ENCODE peak calls at places on chromosome 18, in five cellular contexts. U, L, C, Q and O are unnamed samples.

GRCh38 chr18:11310476-11311086 is 161.2 kb upstream of the PIEZO2 start:
- DNase-seq in U (no peak), L (peak), C (peak), Q (peak), O (no peak)

GRCh38 chr18:77948571-77948970 is 698.9 kb downstream of the GALR1 start:
- DNase-seq in U (no peak), L (no peak), C (no peak), Q (no peak), O (no peak)

GRCh38 chr18:66724664-66725356 is 120.9 kb upstream of the CDH19 start:
- DNase-seq in U (no peak), L (no peak), C (no peak), Q (no peak), O (no peak)

GRCh38 chr18:46352520-46353250 is 248.5 kb downstream of the HAUS1 start:
- DNase-seq in U (no peak), L (no peak), C (no peak), Q (no peak), O (no peak)

GRCh38 chr18:77071711-77072292 is 60.8 kb downstream of the MBP start:
- DNase-seq in U (peak), L (peak), C (no peak), Q (no peak), O (peak)

GRCh38 chr18:27862056-27862682 is 314.8 kb downstream of the CDH2 start:
- DNase-seq in U (no peak), L (no peak), C (no peak), Q (no peak), O (no peak)

GRCh38 chr18:46567196-46567595 is 89.8 kb downstream of the LOXHD1 start:
- DNase-seq in U (no peak), L (no peak), C (no peak), Q (no peak), O (no peak)

GRCh38 chr18:14974576-14974975 is 226.6 kb downstream of the ANKRD30B start:
- DNase-seq in U (peak), L (no peak), C (no peak), Q (no peak), O (no peak)

GRCh38 chr18:76686737-76687231 is 135.6 kb upstream of the ZNF236 start:
- DNase-seq in U (peak), L (peak), C (peak), Q (peak), O (peak)

GRCh38 chr18:74906189-74906588 is 302.8 kb downstream of the PTGR3 start:
- DNase-seq in U (no peak), L (no peak), C (no peak), Q (no peak), O (no peak)

GRCh38 chr18:7778181-7778580 is 211.1 kb downstream of the PTPRM start:
- DNase-seq in U (no peak), L (peak), C (no peak), Q (no peak), O (peak)

GRCh38 chr18:79366177-79367094 is 29.3 kb upstream of the NFATC1 start:
- DNase-seq in U (no peak), L (peak), C (no peak), Q (no peak), O (no peak)

GRCh38 chr18:59072727-59073421 is 66.8 kb upstream of the SEC11C start:
- DNase-seq in U (no peak), L (no peak), C (no peak), Q (no peak), O (no peak)

GRCh38 chr18:48607049-48607984 is 68.5 kb downstream of the CTIF start:
- DNase-seq in U (peak), L (peak), C (no peak), Q (no peak), O (no peak)

GRCh38 chr18:75362435-75362834 is 65.1 kb downstream of the SMIM21 start:
- DNase-seq in U (no peak), L (no peak), C (no peak), Q (no peak), O (no peak)

GRCh38 chr18:40440088-40440487 is 1514.9 kb upstream of the PIK3C3 start:
- DNase-seq in U (no peak), L (no peak), C (no peak), Q (no peak), O (no peak)

GRCh38 chr18:26549103-26549485 is 741 bp upstream of the KCTD1 start:
- DNase-seq in U (no peak), L (peak), C (no peak), Q (no peak), O (no peak)

GRCh38 chr18:9017170-9017899 is 85.2 kb upstream of the NDUFV2 start:
- DNase-seq in U (peak), L (peak), C (peak), Q (peak), O (peak)

GRCh38 chr18:55419939-55420664 is 167.9 kb downstream of the TCF4 start:
- DNase-seq in U (no peak), L (peak), C (no peak), Q (no peak), O (no peak)

GRCh38 chr18:48219429-48220145 is 189.6 kb downstream of the ZBTB7C start:
- DNase-seq in U (no peak), L (no peak), C (no peak), Q (no peak), O (no peak)

GRCh38 chr18:68215931-68216330 is 499.0 kb downstream of the TMX3 start:
- DNase-seq in U (peak), L (peak), C (no peak), Q (no peak), O (peak)

GRCh38 chr18:136433-136832 is 21.9 kb upstream of the USP14 start:
- DNase-seq in U (no peak), L (no peak), C (no peak), Q (peak), O (no peak)

GRCh38 chr18:56148373-56148772 is 490.0 kb downstream of the TXNL1 start:
- DNase-seq in U (no peak), L (peak), C (no peak), Q (no peak), O (peak)

GRCh38 chr18:55400590-55401274 is 187.3 kb downstream of the TCF4 start:
- DNase-seq in U (no peak), L (peak), C (no peak), Q (no peak), O (no peak)

GRCh38 chr18:50441518-50441917 is 66.7 kb downstream of the SKA1 start:
- DNase-seq in U (no peak), L (no peak), C (no peak), Q (no peak), O (no peak)

GRCh38 chr18:67600781-67601180 is 84.3 kb upstream of the DSEL start:
- DNase-seq in U (no peak), L (no peak), C (no peak), Q (no peak), O (no peak)

GRCh38 chr18:10406172-10406663 is 48.2 kb upstream of the APCDD1 start:
- DNase-seq in U (no peak), L (no peak), C (no peak), Q (no peak), O (no peak)

GRCh38 chr18:48862116-48862515 is 88.6 kb downstream of the SMAD7 start:
- DNase-seq in U (no peak), L (no peak), C (no peak), Q (no peak), O (no peak)

GRCh38 chr18:11817229-11817628 is 34.0 kb upstream of the CHMP1B start:
- DNase-seq in U (no peak), L (no peak), C (no peak), Q (no peak), O (no peak)

GRCh38 chr18:34158881-34159690 is 65.6 kb downstream of the NOL4 start:
- DNase-seq in U (no peak), L (no peak), C (no peak), Q (no peak), O (no peak)

GRCh38 chr18:25349131-25349925 is 2.6 kb downstream of the ZNF521 start:
- DNase-seq in U (no peak), L (peak), C (peak), Q (no peak), O (peak)

GRCh38 chr18:68397241-68398035 is 317.5 kb downstream of the TMX3 start:
- DNase-seq in U (no peak), L (no peak), C (no peak), Q (no peak), O (no peak)

GRCh38 chr18:49691177-49691608 is 122.1 kb downstream of the ACAA2 start:
- DNase-seq in U (peak), L (peak), C (no peak), Q (no peak), O (peak)

GRCh38 chr18:3048820-3049349 is 35.9 kb upstream of the LPIN2 start:
- DNase-seq in U (no peak), L (no peak), C (no peak), Q (no peak), O (no peak)

GRCh38 chr18:9710037-9710436 is 1.9 kb downstream of the RAB31 start:
- DNase-seq in U (no peak), L (no peak), C (no peak), Q (no peak), O (no peak)

GRCh38 chr18:64791211-64791610 is 642.3 kb upstream of the LINC00305 start:
- DNase-seq in U (no peak), L (no peak), C (no peak), Q (no peak), O (no peak)

GRCh38 chr18:48032876-48033769 is 102.7 kb upstream of the SMAD2 start:
- DNase-seq in U (no peak), L (peak), C (no peak), Q (no peak), O (peak)

GRCh38 chr18:24837065-24837464 is 376.6 kb downstream of the HRH4 start:
- DNase-seq in U (no peak), L (peak), C (no peak), Q (no peak), O (peak)

GRCh38 chr18:59733411-59733810 is 36.2 kb upstream of the CCBE1 start:
- DNase-seq in U (no peak), L (peak), C (no peak), Q (no peak), O (no peak)

GRCh38 chr18:62590799-62591640 is 68.2 kb downstream of the ZCCHC2 start:
- DNase-seq in U (no peak), L (no peak), C (no peak), Q (no peak), O (no peak)